ENCODE peak calls at places on chromosomes 5 and 9, in ten cellular contexts. M is mesenchymal stem cell; S is CD4-positive, alpha-beta T cell; X is IMR-90; L is AG04450; F is SJSA1; Y is HL-60; W is small intestine; Q is fibroblast of lung; T is stomach. E is an unnamed sample.

GRCh38 chr5:172235827-172236749 is 42.1 kb downstream of the EFCAB9 start:
- DNase-seq in W (peak), Y (no peak), Q (peak), S (no peak), X (peak), M (no peak), L (no peak), T (peak), F (no peak), E (peak)

GRCh38 chr5:133638436-133638835 is 26.1 kb upstream of the FSTL4 start:
- DNase-seq in Q (no peak), T (no peak), M (no peak), S (no peak), X (no peak), F (no peak), L (no peak), W (no peak), Y (no peak), E (no peak)

GRCh38 chr9:19471737-19472648 is 63.2 kb downstream of the ACER2 start:
- DNase-seq in F (no peak), T (peak), S (peak), X (peak), L (no peak), W (peak), Y (no peak), M (peak), Q (peak), E (peak)

GRCh38 chr5:67033893-67034605 is 162.6 kb downstream of the CD180 start:
- DNase-seq in W (no peak), Q (peak), X (no peak), T (no peak), F (no peak), S (no peak), M (no peak), Y (no peak), L (no peak), E (no peak)

GRCh38 chr5:78640622-78641021 is 8.0 kb downstream of the LHFPL2 start:
- DNase-seq in X (peak), T (no peak), M (no peak), F (no peak), Q (peak), Y (no peak), S (no peak), W (no peak), L (no peak), E (no peak)

GRCh38 chr9:122904823-122905710 is at the start of gene RC3H2:
- DNase-seq in T (peak), L (peak), X (peak), F (peak), Q (peak), M (peak), Y (peak), S (peak), W (peak), E (peak)

GRCh38 chr9:121577201-121577600 is 74.2 kb upstream of the DAB2IP start:
- DNase-seq in Y (no peak), T (no peak), S (no peak), X (no peak), W (no peak), M (no peak), L (no peak), F (no peak), Q (no peak), E (no peak)

GRCh38 chr5:168013546-168013945 is 277.9 kb upstream of the WWC1 start:
- DNase-seq in L (no peak), W (no peak), F (peak), M (no peak), Y (no peak), S (no peak), Q (no peak), T (no peak), X (no peak), E (no peak)

GRCh38 chr5:157665467-157666085 is 5.8 kb upstream of the C5orf52 start:
- DNase-seq in Y (no peak), S (no peak), M (peak), T (no peak), F (peak), X (peak), W (no peak), L (peak), Q (peak), E (no peak)

GRCh38 chr9:75102177-75102790 is 14.0 kb downstream of the OSTF1 start:
- DNase-seq in X (no peak), M (no peak), L (no peak), Y (no peak), T (no peak), F (no peak), Q (no peak), W (no peak), S (no peak), E (no peak)

GRCh38 chr5:130715541-130715940 is 449.5 kb downstream of the HINT1 start:
- DNase-seq in T (no peak), X (no peak), Y (no peak), W (no peak), F (no peak), S (no peak), L (no peak), M (peak), Q (peak), E (no peak)

GRCh38 chr5:144567416-144567770 is 396.7 kb downstream of the KCTD16 start:
- DNase-seq in W (no peak), Q (peak), S (no peak), Y (no peak), L (no peak), X (peak), F (no peak), T (no peak), M (peak), E (no peak)

GRCh38 chr9:35748239-35748857 is 680 bp downstream of the GBA2 start:
- DNase-seq in Y (no peak), F (no peak), S (peak), Q (no peak), X (no peak), W (peak), T (no peak), M (peak), L (no peak), E (no peak)

GRCh38 chr9:79565245-79565644 is 6.5 kb upstream of the TLE4 start:
- DNase-seq in Y (no peak), T (no peak), M (no peak), W (no peak), F (no peak), S (no peak), L (no peak), Q (no peak), X (peak), E (no peak)

GRCh38 chr5:19605846-19606407 is 382.1 kb downstream of the CDH18 start:
- DNase-seq in M (no peak), F (no peak), L (no peak), S (no peak), W (no peak), X (no peak), Y (no peak), Q (no peak), T (no peak), E (no peak)

GRCh38 chr5:10601246-10602030 is 37.6 kb downstream of the ANKRD33B start:
- DNase-seq in T (peak), Q (peak), S (no peak), X (peak), M (peak), L (peak), W (peak), Y (peak), F (peak), E (peak)

GRCh38 chr5:177129206-177129605 is 4.4 kb upstream of the NSD1 start:
- DNase-seq in S (no peak), W (no peak), X (no peak), T (no peak), Y (no peak), M (no peak), L (no peak), Q (no peak), F (no peak), E (no peak)

GRCh38 chr9:6620353-6620752 is 25.2 kb downstream of the GLDC start:
- DNase-seq in T (no peak), Y (no peak), Q (no peak), L (no peak), X (no peak), W (no peak), F (no peak), S (no peak), M (no peak), E (no peak)

GRCh38 chr5:175847061-175847460 is 24.3 kb upstream of the CPLX2 start:
- DNase-seq in Y (no peak), S (no peak), L (no peak), X (no peak), F (no peak), Q (no peak), M (no peak), W (no peak), T (no peak), E (no peak)

GRCh38 chr5:128436825-128437224 is 101.2 kb downstream of the FBN2 start:
- DNase-seq in M (peak), Q (peak), F (no peak), W (no peak), S (no peak), X (peak), L (peak), T (no peak), Y (no peak), E (no peak)

GRCh38 chr9:89863837-89864236 is 259.0 kb downstream of the GADD45G start:
- DNase-seq in X (no peak), L (no peak), Y (no peak), M (no peak), T (no peak), Q (no peak), F (no peak), W (no peak), S (no peak), E (no peak)

GRCh38 chr9:132260846-132261245 is 93.9 kb downstream of the SETX start:
- DNase-seq in S (no peak), M (no peak), W (no peak), T (no peak), L (no peak), F (no peak), Q (no peak), Y (no peak), X (no peak), E (no peak)

GRCh38 chr5:132674671-132675506 is 1.1 kb downstream of the IL4 start:
- DNase-seq in Y (no peak), F (peak), S (no peak), T (no peak), W (no peak), M (peak), X (peak), L (peak), Q (peak), E (no peak)

DNA sequence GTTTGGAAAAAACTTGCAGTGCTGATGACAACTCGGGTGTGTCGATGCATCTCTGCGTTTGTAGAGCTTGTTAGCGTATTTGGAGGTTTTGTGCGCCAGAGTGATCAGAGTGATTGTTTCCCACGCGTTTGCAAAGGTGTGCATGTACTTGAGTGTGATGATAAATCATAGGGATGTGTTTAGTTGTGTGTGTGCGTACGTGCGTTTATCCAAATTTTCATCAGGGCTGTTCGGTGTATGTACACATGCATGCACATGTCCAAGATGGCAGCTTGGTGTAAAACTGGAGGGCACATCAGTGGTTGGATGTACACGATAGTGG is 248 bp upstream of the C1QTNF2 start:
- DNase-seq in X (no peak), W (no peak), Y (no peak), L (no peak), Q (no peak), M (no peak), T (no peak), F (no peak), S (no peak), E (no peak)
- H3K27ac ChIP-seq in X (no peak), W (no peak), Y (no peak), L (no peak), Q (no peak), M (no peak), T (peak), F (no peak), S (no peak), E (no peak)

GRCh38 chr5:68264024-68264956 is 48.7 kb downstream of the PIK3R1 start:
- DNase-seq in S (no peak), M (no peak), Y (no peak), T (no peak), L (peak), W (peak), X (peak), F (no peak), Q (peak), E (no peak)
- H3K27ac ChIP-seq in S (no peak), M (peak), Y (no peak), T (peak), L (peak), W (peak), X (peak), F (no peak), Q (no peak), E (no peak)

GRCh38 chr5:32309766-32310165 is 3.0 kb downstream of the MTMR12 start:
- DNase-seq in L (no peak), M (no peak), Y (no peak), Q (no peak), F (no peak), X (no peak), S (no peak), T (no peak), W (no peak), E (no peak)
- H3K27ac ChIP-seq in L (no peak), M (no peak), Y (no peak), Q (no peak), F (no peak), X (no peak), S (no peak), T (peak), W (no peak), E (no peak)

GRCh38 chr9:93673271-93673843 is 97.0 kb downstream of the PHF2 start:
- DNase-seq in T (peak), F (peak), S (no peak), M (peak), W (no peak), Y (no peak), Q (no peak), X (no peak), L (no peak), E (no peak)
- H3K27ac ChIP-seq in T (no peak), F (no peak), S (no peak), M (no peak), W (no peak), Y (no peak), Q (no peak), X (no peak), L (no peak), E (no peak)

GRCh38 chr9:135262248-135262647 is 174.8 kb downstream of the OLFM1 start:
- DNase-seq in M (no peak), F (no peak), S (no peak), X (no peak), L (no peak), Y (no peak), Q (no peak), T (no peak), W (no peak), E (no peak)
- H3K27ac ChIP-seq in M (no peak), F (no peak), S (no peak), X (no peak), L (no peak), Y (no peak), Q (no peak), T (no peak), W (no peak), E (no peak)

GRCh38 chr9:116422119-116422979 is 264.8 kb upstream of the TRIM32 start:
- DNase-seq in X (no peak), S (no peak), L (no peak), Q (no peak), T (no peak), Y (no peak), M (no peak), W (no peak), F (no peak), E (no peak)
- H3K27ac ChIP-seq in X (no peak), S (no peak), L (no peak), Q (no peak), T (no peak), Y (no peak), M (no peak), W (no peak), F (no peak), E (no peak)

DNA sequence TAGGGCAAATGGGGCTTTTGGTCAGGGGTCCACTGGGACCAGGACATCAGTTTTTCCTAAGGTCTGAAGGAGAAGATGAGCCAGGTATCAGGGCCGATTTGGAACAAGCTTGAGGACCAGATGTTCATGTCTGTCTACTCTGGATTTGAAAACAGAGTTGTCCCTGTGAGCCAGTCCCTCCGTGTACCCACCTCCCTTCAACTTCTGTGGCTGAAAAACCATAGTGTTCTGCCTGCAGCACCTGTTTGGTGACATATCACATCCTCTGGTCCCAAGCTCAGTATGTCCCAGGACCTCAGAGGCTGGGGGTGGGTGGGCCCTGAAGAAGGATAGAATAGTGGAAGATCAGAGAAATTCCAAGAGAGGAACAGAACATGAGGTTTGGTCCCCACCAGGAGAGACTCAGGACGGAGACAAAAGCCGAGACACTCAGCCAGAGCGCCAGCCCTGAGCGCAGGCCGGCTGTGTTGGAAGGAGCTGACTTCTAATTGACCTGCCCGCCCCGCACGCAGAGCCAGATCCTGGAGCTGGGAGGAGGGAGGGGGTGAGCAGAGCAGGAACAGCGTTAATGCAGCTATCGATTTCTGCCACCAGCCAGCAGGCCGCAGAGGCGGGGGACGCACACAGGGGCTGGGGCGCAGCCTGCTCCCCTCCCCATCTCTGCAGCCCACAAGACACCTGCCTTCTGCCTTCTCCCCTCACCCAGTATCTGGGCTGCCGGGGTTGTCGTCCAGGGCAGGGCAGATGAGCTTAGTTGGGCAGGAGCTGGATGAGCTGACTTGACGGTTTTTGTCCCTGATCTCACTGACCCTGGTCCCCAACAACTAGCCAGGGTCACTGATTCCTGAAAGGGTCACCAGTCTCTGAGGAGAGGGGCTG is 29.5 kb downstream of the CXXC5 start:
- DNase-seq in M (no peak), T (peak), L (no peak), S (no peak), Q (peak), Y (no peak), F (no peak), W (no peak), X (no peak), E (no peak)
- H3K27ac ChIP-seq in M (peak), T (peak), L (no peak), S (no peak), Q (no peak), Y (no peak), F (no peak), W (peak), X (no peak), E (peak)